ENCODE peak calls at places on chromosomes 5 and 9, in four cellular contexts. V is GM03348, L is NCI-H1092, K is ELR. N is an unnamed sample.

GRCh38 chr5:94564812-94565211 is 53.6 kb downstream of the KIAA0825 start:
- DNase-seq in V (no peak), L (no peak), K (no peak), N (no peak)

GRCh38 chr5:68409259-68409658 is 193.7 kb downstream of the PIK3R1 start:
- DNase-seq in L (no peak), V (peak), K (peak), N (no peak)

GRCh38 chr5:115542651-115543364 is 1.8 kb downstream of the FEM1C start:
- DNase-seq in L (no peak), K (no peak), V (no peak), N (no peak)

GRCh38 chr9:69004836-69005235 is 9.1 kb downstream of the PRKACG start:
- DNase-seq in L (no peak), K (no peak), V (no peak), N (no peak)

GRCh38 chr9:133572821-133573361 is 36.3 kb downstream of the FAM163B start:
- DNase-seq in K (no peak), L (peak), V (peak), N (no peak)

GRCh38 chr5:7869474-7870136 is 657 bp downstream of the MTRR start:
- DNase-seq in K (peak), L (no peak), V (peak), N (no peak)

GRCh38 chr5:174522641-174523260 is 201.6 kb upstream of the MSX2 start:
- DNase-seq in V (no peak), L (no peak), K (no peak), N (no peak)

GRCh38 chr9:136821333-136822031 is 13.7 kb downstream of the RABL6 start:
- DNase-seq in L (no peak), K (no peak), V (peak), N (no peak)

GRCh38 chr5:178589180-178590140 is 733 bp downstream of the COL23A1 start:
- DNase-seq in K (no peak), L (no peak), V (no peak), N (no peak)

GRCh38 chr9:128470560-128470959 is 14.8 kb downstream of the ODF2 start:
- DNase-seq in K (no peak), L (no peak), V (peak), N (no peak)

GRCh38 chr5:171595801-171596231 is 176.4 kb downstream of the FGF18 start:
- DNase-seq in V (peak), K (peak), L (no peak), N (peak)

GRCh38 chr5:25119654-25120053 is 474.9 kb upstream of the CDH10 start:
- DNase-seq in V (peak), K (peak), L (no peak), N (peak)

GRCh38 chr9:38708759-38709158 is 11.2 kb downstream of the FAM240B start:
- DNase-seq in V (no peak), K (peak), L (no peak), N (no peak)

GRCh38 chr5:67255881-67256280 is 59.3 kb upstream of the CD180 start:
- DNase-seq in L (no peak), K (no peak), V (peak), N (no peak)

GRCh38 chr5:97231025-97231636 is 48.1 kb upstream of the RIOK2 start:
- DNase-seq in V (peak), K (peak), L (peak), N (peak)

GRCh38 chr5:179533907-179534306 is 16.4 kb upstream of the RUFY1 start:
- DNase-seq in L (no peak), K (no peak), V (no peak), N (no peak)

GRCh38 chr5:164650427-164650826 is 1145.0 kb downstream of the MAT2B start:
- DNase-seq in K (no peak), L (no peak), V (no peak), N (no peak)

GRCh38 chr9:99253772-99254431 is 31.8 kb downstream of the SEC61B start:
- DNase-seq in V (no peak), K (peak), L (no peak), N (no peak)

N was measured in HepG2.